ENCODE peak calls at places on chromosome 15, in ten cellular contexts. O is HuH-7; V is AG09309; Y is NCI-H1092 treated with DMSO at 0.1 percent for 48 hours; X is HTR-8/SVneo; H is A172; G is anterior cingulate cortex; U is ascending aorta; P is amniotic stem cell; T is stimulated activated CD4-positive, alpha-beta T cell treated with anti-CD3 and anti-CD28 coated beads, Interleukin-1b, Interleukin-23, amount 100 ng/mL, for 48 hours. B is an unnamed sample.

GRCh38 chr15:73926191-73927002 is at the start of gene LOXL1:
- DNase-seq in Y (no peak), V (no peak), X (peak; percentile 88), O (peak; percentile 81), P (peak; percentile 58), T (no peak), G (no peak), U (peak; percentile 44), H (peak; percentile 79), B (no peak)

GRCh38 chr15:51172190-51172589 is 77.5 kb upstream of the TNFAIP8L3 start:
- DNase-seq in Y (no peak), T (no peak), V (peak; percentile 17), O (no peak), U (no peak), H (peak; percentile 6), G (no peak), P (no peak), X (no peak), B (no peak)

GRCh38 chr15:72760590-72761260 is 22.8 kb downstream of the ADPGK start:
- DNase-seq in T (no peak), G (no peak), H (no peak), P (no peak), V (no peak), O (no peak), X (no peak), U (no peak), Y (no peak), B (no peak)

GRCh38 chr15:76953913-76954312 is 22.4 kb downstream of the RCN2 start:
- DNase-seq in P (no peak), O (no peak), Y (no peak), X (no peak), U (no peak), H (no peak), G (no peak), T (no peak), V (no peak), B (no peak)

GRCh38 chr15:36844453-36845094 is 255.8 kb downstream of the MEIS2 start:
- DNase-seq in V (no peak), U (no peak), Y (peak; percentile 38), O (no peak), T (no peak), H (no peak), X (no peak), P (no peak), G (no peak), B (no peak)

GRCh38 chr15:76983588-76984379 is 11.1 kb upstream of the PSTPIP1 start:
- DNase-seq in T (no peak), U (no peak), H (no peak), X (no peak), O (no peak), Y (no peak), P (no peak), G (no peak), V (no peak), B (no peak)

GRCh38 chr15:94670436-94671034 is 439.2 kb downstream of the MCTP2 start:
- DNase-seq in H (peak; percentile 16), X (peak; percentile 33), Y (peak; percentile 58), V (peak; percentile 4), O (peak; percentile 36), P (peak; percentile 4), G (no peak), T (no peak), U (no peak), B (peak; percentile 47)

GRCh38 chr15:63109498-63110290 is 12.0 kb upstream of the LACTB start:
- DNase-seq in H (no peak), X (no peak), Y (no peak), U (no peak), T (no peak), G (no peak), V (no peak), P (no peak), O (no peak), B (no peak)

GRCh38 chr15:29526802-29527201 is 257.2 kb upstream of the NSMCE3 start:
- DNase-seq in T (no peak), X (no peak), Y (no peak), V (no peak), H (no peak), O (no peak), U (no peak), G (no peak), P (no peak), B (no peak)

GRCh38 chr15:101048191-101049011 is 129.2 kb downstream of the LRRK1 start:
- DNase-seq in P (no peak), U (no peak), H (no peak), V (no peak), G (no peak), Y (no peak), X (no peak), O (no peak), T (no peak), B (no peak)

GRCh38 chr15:55661431-55661830 is 73.3 kb upstream of the PYGO1 start:
- DNase-seq in X (no peak), P (no peak), O (peak; percentile 26), U (no peak), T (peak; percentile 8), G (no peak), V (no peak), H (peak; percentile 42), Y (no peak), B (no peak)

GRCh38 chr15:63395730-63396545 is 14.3 kb upstream of the CA12 start:
- DNase-seq in V (no peak), Y (no peak), O (no peak), U (no peak), T (no peak), H (peak; percentile 18), X (no peak), G (no peak), P (no peak), B (no peak)

GRCh38 chr15:41495736-41496599 is 2.3 kb downstream of the ITPKA start:
- DNase-seq in T (no peak), V (no peak), H (no peak), X (no peak), G (no peak), U (no peak), Y (no peak), P (no peak), O (peak; percentile 81), B (no peak)

GRCh38 chr15:71779073-71779797 is 31.1 kb upstream of the NR2E3 start:
- DNase-seq in V (no peak), X (no peak), U (no peak), G (no peak), T (no peak), O (no peak), Y (no peak), H (no peak), P (no peak), B (no peak)

GRCh38 chr15:96625251-96625650 is 294.8 kb downstream of the NR2F2 start:
- DNase-seq in U (no peak), X (peak; percentile 2), P (no peak), V (no peak), T (no peak), H (no peak), Y (no peak), O (no peak), G (no peak), B (no peak)

GRCh38 chr15:70781236-70781635 is 17.9 kb upstream of the UACA start:
- DNase-seq in T (no peak), U (no peak), G (no peak), H (no peak), X (no peak), P (no peak), Y (no peak), V (no peak), O (no peak), B (no peak)

GRCh38 chr15:33865416-33865815 is 102.9 kb upstream of the CHRM5 start:
- DNase-seq in V (no peak), H (peak; percentile 50), G (no peak), Y (no peak), X (no peak), T (no peak), U (no peak), P (no peak), O (no peak), B (no peak)

GRCh38 chr15:57079446-57079845 is 161.0 kb downstream of the TCF12 start:
- DNase-seq in X (no peak), Y (no peak), V (no peak), H (no peak), O (no peak), G (no peak), U (no peak), T (no peak), P (no peak), B (no peak)

GRCh38 chr15:37019479-37020433 is 80.6 kb downstream of the MEIS2 start:
- DNase-seq in T (no peak), O (peak; percentile 20), G (no peak), Y (no peak), U (no peak), X (no peak), P (no peak), V (no peak), H (peak; percentile 11), B (peak; percentile 12)

GRCh38 chr15:43958894-43959330 is 132.1 kb downstream of the WDR76 start:
- DNase-seq in T (no peak), G (no peak), O (no peak), H (peak; percentile 33), X (no peak), Y (no peak), V (peak; percentile 57), U (no peak), P (no peak), B (no peak)

GRCh38 chr15:57610130-57610529 is 18.4 kb downstream of the MYZAP start:
- DNase-seq in P (peak; percentile 5), O (no peak), H (peak; percentile 76), T (no peak), U (no peak), Y (peak; percentile 36), X (peak; percentile 46), G (no peak), V (peak; percentile 93), B (peak; percentile 45)

GRCh38 chr15:89167267-89168176 is 53.9 kb downstream of the RLBP1 start:
- DNase-seq in T (peak; percentile 77), O (no peak), Y (no peak), G (no peak), U (peak; percentile 59), V (no peak), H (peak; percentile 87), X (peak; percentile 42), P (no peak), B (peak; percentile 67)

GRCh38 chr15:39887832-39888231 is 32.2 kb downstream of the GPR176 start:
- DNase-seq in Y (no peak), P (no peak), T (no peak), G (no peak), O (peak; percentile 39), X (peak; percentile 39), U (no peak), H (peak; percentile 66), V (peak; percentile 28), B (no peak)

GRCh38 chr15:98330692-98331435 is 317.5 kb upstream of the IGF1R start:
- DNase-seq in P (no peak), T (no peak), H (no peak), U (no peak), O (no peak), V (no peak), X (no peak), Y (no peak), G (no peak), B (no peak)

B was measured in glomerular endothelial cell.